ENCODE peak calls at places on chromosomes 2 and 18, in nine cellular contexts. One of them, this sample, is unnamed.

GRCh38 chr2:109516445-109517117 is 97.2 kb downstream of the SEPTIN10 start:
- DNase-seq in Karpas-422: peak
- DNase-seq in tibial nerve: no peak
- DNase-seq in M059J: peak
- DNase-seq in ureter: no peak
- DNase-seq in COR-L47: no peak
- DNase-seq in naive B cell: no peak
- DNase-seq in A549: peak
- DNase-seq in endothelial cell of umbilical vein: peak
- DNase-seq in this sample: peak

GRCh38 chr2:178514664-178515063 is 34.4 kb downstream of the PLEKHA3 start:
- DNase-seq in Karpas-422: no peak
- DNase-seq in ureter: no peak
- DNase-seq in endothelial cell of umbilical vein: no peak
- DNase-seq in COR-L47: no peak
- DNase-seq in naive B cell: no peak
- DNase-seq in A549: no peak
- DNase-seq in tibial nerve: no peak
- DNase-seq in M059J: peak
- DNase-seq in this sample: no peak

GRCh38 chr18:37668971-37669747 is 103.6 kb upstream of the CELF4 start:
- DNase-seq in Karpas-422: no peak
- DNase-seq in tibial nerve: no peak
- DNase-seq in COR-L47: peak
- DNase-seq in naive B cell: no peak
- DNase-seq in M059J: peak
- DNase-seq in endothelial cell of umbilical vein: no peak
- DNase-seq in ureter: no peak
- DNase-seq in A549: no peak
- DNase-seq in this sample: no peak

GRCh38 chr2:67096886-67097285 is 300.2 kb upstream of the ETAA1 start:
- DNase-seq in M059J: no peak
- DNase-seq in COR-L47: no peak
- DNase-seq in naive B cell: no peak
- DNase-seq in endothelial cell of umbilical vein: no peak
- DNase-seq in tibial nerve: no peak
- DNase-seq in A549: no peak
- DNase-seq in ureter: no peak
- DNase-seq in Karpas-422: no peak
- DNase-seq in this sample: no peak

GRCh38 chr2:169670215-169670651 is 24.0 kb downstream of the CFAP210 start:
- DNase-seq in endothelial cell of umbilical vein: no peak
- DNase-seq in M059J: peak
- DNase-seq in Karpas-422: no peak
- DNase-seq in naive B cell: no peak
- DNase-seq in tibial nerve: no peak
- DNase-seq in ureter: no peak
- DNase-seq in A549: no peak
- DNase-seq in COR-L47: no peak
- DNase-seq in this sample: no peak

GRCh38 chr2:75087726-75088125 is 111.6 kb downstream of the TACR1 start:
- DNase-seq in A549: no peak
- DNase-seq in ureter: no peak
- DNase-seq in tibial nerve: no peak
- DNase-seq in endothelial cell of umbilical vein: no peak
- DNase-seq in naive B cell: no peak
- DNase-seq in Karpas-422: no peak
- DNase-seq in COR-L47: no peak
- DNase-seq in M059J: no peak
- DNase-seq in this sample: no peak

GRCh38 chr2:59413751-59414570 is 1139.5 kb downstream of the BCL11A start:
- DNase-seq in endothelial cell of umbilical vein: no peak
- DNase-seq in naive B cell: peak
- DNase-seq in A549: no peak
- DNase-seq in Karpas-422: no peak
- DNase-seq in COR-L47: peak
- DNase-seq in M059J: no peak
- DNase-seq in ureter: no peak
- DNase-seq in tibial nerve: no peak
- DNase-seq in this sample: no peak

GRCh38 chr18:50203801-50204604 is 9.1 kb upstream of the MYO5B start:
- DNase-seq in Karpas-422: no peak
- DNase-seq in tibial nerve: peak
- DNase-seq in ureter: peak
- DNase-seq in naive B cell: no peak
- DNase-seq in A549: peak
- DNase-seq in endothelial cell of umbilical vein: peak
- DNase-seq in M059J: peak
- DNase-seq in COR-L47: peak
- DNase-seq in this sample: peak

GRCh38 chr18:58324824-58325520 is 280.9 kb downstream of the NEDD4L start:
- DNase-seq in endothelial cell of umbilical vein: no peak
- DNase-seq in Karpas-422: no peak
- DNase-seq in A549: no peak
- DNase-seq in tibial nerve: no peak
- DNase-seq in M059J: no peak
- DNase-seq in naive B cell: no peak
- DNase-seq in ureter: no peak
- DNase-seq in COR-L47: no peak
- DNase-seq in this sample: no peak

GRCh38 chr2:237440819-237441281 is 26.9 kb upstream of the COL6A3 start:
- DNase-seq in naive B cell: no peak
- DNase-seq in M059J: no peak
- DNase-seq in COR-L47: no peak
- DNase-seq in Karpas-422: no peak
- DNase-seq in endothelial cell of umbilical vein: no peak
- DNase-seq in tibial nerve: no peak
- DNase-seq in A549: no peak
- DNase-seq in ureter: no peak
- DNase-seq in this sample: peak

GRCh38 chr2:55837073-55837472 is 86.5 kb downstream of the EFEMP1 start:
- DNase-seq in COR-L47: no peak
- DNase-seq in ureter: no peak
- DNase-seq in tibial nerve: no peak
- DNase-seq in Karpas-422: no peak
- DNase-seq in A549: no peak
- DNase-seq in naive B cell: no peak
- DNase-seq in M059J: no peak
- DNase-seq in endothelial cell of umbilical vein: no peak
- DNase-seq in this sample: no peak

GRCh38 chr2:74099835-74100234 is 47.9 kb downstream of the BOLA3 start:
- DNase-seq in endothelial cell of umbilical vein: no peak
- DNase-seq in A549: no peak
- DNase-seq in Karpas-422: no peak
- DNase-seq in ureter: no peak
- DNase-seq in tibial nerve: no peak
- DNase-seq in COR-L47: no peak
- DNase-seq in naive B cell: no peak
- DNase-seq in M059J: no peak
- DNase-seq in this sample: no peak

GRCh38 chr2:240974771-240975572 is 23.4 kb upstream of the SNED1 start:
- DNase-seq in ureter: no peak
- DNase-seq in A549: no peak
- DNase-seq in COR-L47: no peak
- DNase-seq in Karpas-422: no peak
- DNase-seq in tibial nerve: no peak
- DNase-seq in endothelial cell of umbilical vein: no peak
- DNase-seq in naive B cell: no peak
- DNase-seq in M059J: no peak
- DNase-seq in this sample: no peak

GRCh38 chr2:19198376-19198775 is 160.0 kb downstream of the OSR1 start:
- DNase-seq in A549: no peak
- DNase-seq in COR-L47: no peak
- DNase-seq in tibial nerve: peak
- DNase-seq in naive B cell: no peak
- DNase-seq in endothelial cell of umbilical vein: no peak
- DNase-seq in ureter: no peak
- DNase-seq in M059J: no peak
- DNase-seq in Karpas-422: no peak
- DNase-seq in this sample: no peak

GRCh38 chr2:147456729-147457128 is 388.1 kb upstream of the ACVR2A start:
- DNase-seq in endothelial cell of umbilical vein: no peak
- DNase-seq in A549: no peak
- DNase-seq in ureter: no peak
- DNase-seq in M059J: no peak
- DNase-seq in tibial nerve: no peak
- DNase-seq in Karpas-422: peak
- DNase-seq in COR-L47: peak
- DNase-seq in naive B cell: no peak
- DNase-seq in this sample: no peak

GRCh38 chr2:231672617-231673347 is 35.5 kb upstream of the PTMA start:
- DNase-seq in M059J: no peak
- DNase-seq in A549: peak
- DNase-seq in naive B cell: peak
- DNase-seq in COR-L47: peak
- DNase-seq in ureter: no peak
- DNase-seq in Karpas-422: peak
- DNase-seq in tibial nerve: no peak
- DNase-seq in endothelial cell of umbilical vein: no peak
- DNase-seq in this sample: peak

GRCh38 chr2:96436416-96436815 is 68.7 kb downstream of the NEURL3 start:
- DNase-seq in Karpas-422: no peak
- DNase-seq in COR-L47: no peak
- DNase-seq in ureter: no peak
- DNase-seq in naive B cell: no peak
- DNase-seq in A549: no peak
- DNase-seq in M059J: no peak
- DNase-seq in tibial nerve: no peak
- DNase-seq in endothelial cell of umbilical vein: no peak
- DNase-seq in this sample: no peak

GRCh38 chr2:38702413-38702812 is 36.5 kb downstream of the GALM start:
- DNase-seq in M059J: peak
- DNase-seq in endothelial cell of umbilical vein: no peak
- DNase-seq in naive B cell: no peak
- DNase-seq in tibial nerve: no peak
- DNase-seq in A549: peak
- DNase-seq in COR-L47: no peak
- DNase-seq in Karpas-422: no peak
- DNase-seq in ureter: no peak
- DNase-seq in this sample: no peak

GRCh38 chr2:191350826-191351225 is 105.6 kb downstream of the MYO1B start:
- DNase-seq in ureter: no peak
- DNase-seq in naive B cell: no peak
- DNase-seq in COR-L47: no peak
- DNase-seq in endothelial cell of umbilical vein: no peak
- DNase-seq in Karpas-422: no peak
- DNase-seq in tibial nerve: no peak
- DNase-seq in M059J: peak
- DNase-seq in A549: no peak
- DNase-seq in this sample: no peak

GRCh38 chr2:234715671-234716250 is 218.9 kb upstream of the ARL4C start:
- DNase-seq in A549: no peak
- DNase-seq in Karpas-422: no peak
- DNase-seq in tibial nerve: no peak
- DNase-seq in ureter: peak
- DNase-seq in naive B cell: no peak
- DNase-seq in endothelial cell of umbilical vein: no peak
- DNase-seq in M059J: no peak
- DNase-seq in COR-L47: no peak
- DNase-seq in this sample: no peak

GRCh38 chr2:218395456-218395825 is 4.2 kb upstream of the CTDSP1 start:
- DNase-seq in naive B cell: no peak
- DNase-seq in tibial nerve: no peak
- DNase-seq in COR-L47: no peak
- DNase-seq in A549: no peak
- DNase-seq in M059J: no peak
- DNase-seq in endothelial cell of umbilical vein: no peak
- DNase-seq in Karpas-422: peak
- DNase-seq in ureter: no peak
- DNase-seq in this sample: no peak

GRCh38 chr2:10588911-10589310 is 100.9 kb downstream of the NOL10 start:
- DNase-seq in Karpas-422: no peak
- DNase-seq in A549: no peak
- DNase-seq in naive B cell: no peak
- DNase-seq in COR-L47: no peak
- DNase-seq in M059J: no peak
- DNase-seq in endothelial cell of umbilical vein: no peak
- DNase-seq in ureter: no peak
- DNase-seq in tibial nerve: no peak
- DNase-seq in this sample: no peak

GRCh38 chr2:108621087-108621559 is 86.9 kb downstream of the LIMS1 start:
- DNase-seq in ureter: peak
- DNase-seq in M059J: peak
- DNase-seq in COR-L47: peak
- DNase-seq in tibial nerve: no peak
- DNase-seq in Karpas-422: no peak
- DNase-seq in A549: peak
- DNase-seq in naive B cell: peak
- DNase-seq in endothelial cell of umbilical vein: peak
- DNase-seq in this sample: peak

GRCh38 chr2:38947241-38948239 is 57.9 kb downstream of the ARHGEF33 start:
- DNase-seq in tibial nerve: peak
- DNase-seq in endothelial cell of umbilical vein: peak
- DNase-seq in M059J: peak
- DNase-seq in naive B cell: peak
- DNase-seq in ureter: peak
- DNase-seq in COR-L47: peak
- DNase-seq in A549: peak
- DNase-seq in Karpas-422: peak
- DNase-seq in this sample: peak

GRCh38 chr2:37635359-37636208 is 35.9 kb downstream of the CDC42EP3 start:
- DNase-seq in tibial nerve: peak
- DNase-seq in A549: no peak
- DNase-seq in ureter: no peak
- DNase-seq in Karpas-422: no peak
- DNase-seq in naive B cell: peak
- DNase-seq in COR-L47: no peak
- DNase-seq in M059J: peak
- DNase-seq in endothelial cell of umbilical vein: peak
- DNase-seq in this sample: no peak

GRCh38 chr18:9765505-9765904 is 57.4 kb downstream of the RAB31 start:
- DNase-seq in Karpas-422: no peak
- DNase-seq in COR-L47: no peak
- DNase-seq in tibial nerve: no peak
- DNase-seq in A549: no peak
- DNase-seq in M059J: no peak
- DNase-seq in naive B cell: no peak
- DNase-seq in endothelial cell of umbilical vein: no peak
- DNase-seq in ureter: no peak
- DNase-seq in this sample: no peak

GRCh38 chr2:170155022-170155722 is 22.8 kb upstream of the MYO3B start:
- DNase-seq in tibial nerve: no peak
- DNase-seq in A549: peak
- DNase-seq in Karpas-422: no peak
- DNase-seq in ureter: no peak
- DNase-seq in endothelial cell of umbilical vein: peak
- DNase-seq in COR-L47: no peak
- DNase-seq in naive B cell: no peak
- DNase-seq in M059J: peak
- DNase-seq in this sample: peak

GRCh38 chr2:213046431-213046830 is 105.0 kb downstream of the IKZF2 start:
- DNase-seq in Karpas-422: no peak
- DNase-seq in tibial nerve: no peak
- DNase-seq in ureter: no peak
- DNase-seq in COR-L47: no peak
- DNase-seq in endothelial cell of umbilical vein: no peak
- DNase-seq in A549: no peak
- DNase-seq in naive B cell: no peak
- DNase-seq in M059J: no peak
- DNase-seq in this sample: no peak

GRCh38 chr2:100881629-100882028 is 61.7 kb downstream of the NPAS2 start:
- DNase-seq in endothelial cell of umbilical vein: no peak
- DNase-seq in naive B cell: no peak
- DNase-seq in COR-L47: no peak
- DNase-seq in tibial nerve: no peak
- DNase-seq in ureter: no peak
- DNase-seq in A549: no peak
- DNase-seq in Karpas-422: no peak
- DNase-seq in M059J: no peak
- DNase-seq in this sample: no peak

GRCh38 chr2:199940373-199940772 is 14.9 kb downstream of the TYW5 start:
- DNase-seq in endothelial cell of umbilical vein: peak
- DNase-seq in naive B cell: no peak
- DNase-seq in ureter: no peak
- DNase-seq in tibial nerve: no peak
- DNase-seq in M059J: peak
- DNase-seq in COR-L47: no peak
- DNase-seq in Karpas-422: peak
- DNase-seq in A549: peak
- DNase-seq in this sample: no peak

GRCh38 chr18:69659142-69659651 is 258.5 kb downstream of the DOK6 start:
- DNase-seq in COR-L47: peak
- DNase-seq in naive B cell: no peak
- DNase-seq in A549: no peak
- DNase-seq in Karpas-422: no peak
- DNase-seq in endothelial cell of umbilical vein: no peak
- DNase-seq in tibial nerve: no peak
- DNase-seq in M059J: no peak
- DNase-seq in ureter: no peak
- DNase-seq in this sample: no peak

This sample was measured in GM20000.